ENCODE peak calls at places on chromosomes 6 and 20, in seven cellular contexts. S, U, I, B, V, R and D are unnamed samples.
A peak's percentile ranks its signal among the peaks of the same experiment; 100 is the strongest.

GRCh38 chr20:17570347-17571152 is 675 bp downstream of the DSTN start:
- DNase-seq in U (peak; percentile 68), R (peak; percentile 64), I (peak; percentile 34), V (peak; percentile 59), B (peak; percentile 77), S (no peak), D (peak; percentile 72)

GRCh38 chr6:127486934-127487333 is 27.7 kb upstream of the KIAA0408 start:
- DNase-seq in V (no peak), B (no peak), U (no peak), R (no peak), S (no peak), I (no peak), D (no peak)

GRCh38 chr6:44665143-44665542 is 277.6 kb downstream of the CDC5L start:
- DNase-seq in S (no peak), U (no peak), V (no peak), I (no peak), B (no peak), R (no peak), D (no peak)

GRCh38 chr6:41975276-41975675 is 33.7 kb upstream of the CCND3 start:
- DNase-seq in S (no peak), R (no peak), I (no peak), U (no peak), B (no peak), V (no peak), D (peak; percentile 5)

GRCh38 chr6:144248470-144249301 is 36.4 kb upstream of the UTRN start:
- DNase-seq in B (no peak), U (no peak), I (no peak), V (peak; percentile 96), R (no peak), S (no peak), D (no peak)

GRCh38 chr6:117557951-117558350 is 44.4 kb downstream of the GOPC start:
- DNase-seq in B (no peak), S (no peak), U (no peak), V (no peak), I (no peak), R (no peak), D (no peak)

GRCh38 chr6:6407061-6407723 is 86.7 kb upstream of the F13A1 start:
- DNase-seq in U (no peak), I (no peak), V (no peak), B (no peak), R (no peak), S (no peak), D (no peak)

GRCh38 chr6:165451845-165452244 is 142.4 kb upstream of the C6orf118 start:
- DNase-seq in B (no peak), V (peak; percentile 19), U (no peak), S (no peak), I (no peak), R (no peak), D (no peak)

GRCh38 chr20:20493701-20494100 is 125.8 kb downstream of the INSM1 start:
- DNase-seq in B (no peak), I (no peak), R (no peak), S (no peak), U (no peak), V (no peak), D (no peak)

GRCh38 chr20:59005523-59006166 is 1.4 kb downstream of the CTSZ start:
- DNase-seq in R (no peak), S (no peak), V (no peak), I (no peak), B (no peak), U (no peak), D (no peak)

GRCh38 chr6:32439139-32439538 is 548 bp upstream of the HLA-DRA start:
- DNase-seq in V (no peak), I (no peak), R (no peak), S (no peak), U (no peak), B (no peak), D (no peak)

GRCh38 chr6:3061501-3061941 is 6.8 kb upstream of the RIPK1 start:
- DNase-seq in R (no peak), S (no peak), U (no peak), V (peak; percentile 73), B (no peak), I (peak; percentile 88), D (no peak)

GRCh38 chr6:113855500-113856010 is 1.6 kb upstream of the MARCKS start:
- DNase-seq in B (no peak), U (peak; percentile 58), R (peak; percentile 62), V (peak; percentile 54), I (peak; percentile 27), S (no peak), D (peak; percentile 59)

GRCh38 chr6:133805876-133806275 is 83.0 kb upstream of the TCF21 start:
- DNase-seq in S (no peak), R (no peak), I (no peak), U (no peak), V (no peak), B (no peak), D (no peak)

GRCh38 chr6:113731528-113731927 is 125.6 kb upstream of the MARCKS start:
- DNase-seq in V (no peak), R (no peak), U (no peak), S (no peak), B (no peak), I (no peak), D (no peak)

GRCh38 chr6:105985816-105986632 is 100.1 kb upstream of the PRDM1 start:
- DNase-seq in V (no peak), U (peak; percentile 50), B (no peak), I (no peak), S (no peak), R (peak; percentile 64), D (no peak)

GRCh38 chr6:100462990-100463684 is 1.6 kb downstream of the SIM1 start:
- DNase-seq in B (no peak), S (no peak), R (no peak), U (no peak), I (no peak), V (no peak), D (no peak)

GRCh38 chr20:34709836-34710567 is 5.9 kb downstream of the TP53INP2 start:
- DNase-seq in S (no peak), R (no peak), V (peak; percentile 44), U (peak; percentile 55), B (peak; percentile 79), I (peak; percentile 67), D (no peak)

GRCh38 chr20:23331951-23332350 is 18.6 kb upstream of the NXT1 start:
- DNase-seq in I (peak; percentile 7), B (no peak), U (no peak), R (no peak), V (peak; percentile 40), S (no peak), D (no peak)

GRCh38 chr6:154370545-154370944 is 13.9 kb upstream of the IPCEF1 start:
- DNase-seq in U (no peak), R (no peak), I (peak; percentile 39), B (peak; percentile 20), S (no peak), V (peak; percentile 64), D (no peak)

GRCh38 chr20:50366270-50367103 is 143.7 kb upstream of the PTPN1 start:
- DNase-seq in R (no peak), I (peak; percentile 76), S (no peak), B (peak; percentile 94), V (peak; percentile 67), U (no peak), D (peak; percentile 93)

GRCh38 chr6:116280161-116280959 is 630 bp upstream of the TSPYL1 start:
- DNase-seq in V (peak; percentile 39), U (no peak), R (no peak), B (no peak), I (no peak), S (no peak), D (no peak)

GRCh38 chr6:116277124-116277523 is 2.6 kb downstream of the TSPYL1 start:
- DNase-seq in I (no peak), S (no peak), U (no peak), V (no peak), R (no peak), B (no peak), D (no peak)

GRCh38 chr6:116278478-116278822 is 1.3 kb downstream of the TSPYL1 start:
- DNase-seq in V (no peak), S (no peak), U (no peak), R (no peak), I (no peak), B (no peak), D (no peak)

GRCh38 chr6:116279232-116280160 is at the start of gene TSPYL1:
- DNase-seq in S (no peak), I (peak; percentile 97), R (peak; percentile 95), B (peak; percentile 98), V (peak; percentile 98), U (peak; percentile 98), D (peak; percentile 99)

GRCh38 chr6:116278853-116279231 is 888 bp downstream of the TSPYL1 start:
- DNase-seq in I (peak; percentile 35), R (no peak), S (no peak), U (peak; percentile 69), B (peak; percentile 73), V (peak; percentile 59), D (no peak)
- H3K4me3 ChIP-seq in I (peak overlapping the region; percentile 63), R (peak overlapping the region; percentile 100), S (peak overlapping the region; percentile 73), U (peak overlapping the region; percentile 77), B (peak overlapping the region; percentile 89), V (peak overlapping the region; percentile 92), D (peak overlapping the region; percentile 81)

GRCh38 chr20:62989201-62989601 is 17.6 kb downstream of the BHLHE23 start:
- DNase-seq in V (no peak), S (no peak), B (no peak), R (no peak), U (no peak), I (no peak), D (no peak)
- H3K4me3 ChIP-seq in V (no peak overlapping the region), S (no peak overlapping the region), B (no peak overlapping the region), R (no peak overlapping the region), U (no peak overlapping the region), I (no peak overlapping the region), D (peak overlapping the region; percentile 21)

GRCh38 chr20:35883341-35883777 is 70.9 kb downstream of the SCAND1 start:
- DNase-seq in S (no peak), U (no peak), R (no peak), I (no peak), B (no peak), V (no peak), D (no peak)
- H3K4me3 ChIP-seq in S (no peak overlapping the region), U (no peak overlapping the region), R (no peak overlapping the region), I (no peak overlapping the region), B (no peak overlapping the region), V (no peak overlapping the region), D (no peak overlapping the region)

DNA sequence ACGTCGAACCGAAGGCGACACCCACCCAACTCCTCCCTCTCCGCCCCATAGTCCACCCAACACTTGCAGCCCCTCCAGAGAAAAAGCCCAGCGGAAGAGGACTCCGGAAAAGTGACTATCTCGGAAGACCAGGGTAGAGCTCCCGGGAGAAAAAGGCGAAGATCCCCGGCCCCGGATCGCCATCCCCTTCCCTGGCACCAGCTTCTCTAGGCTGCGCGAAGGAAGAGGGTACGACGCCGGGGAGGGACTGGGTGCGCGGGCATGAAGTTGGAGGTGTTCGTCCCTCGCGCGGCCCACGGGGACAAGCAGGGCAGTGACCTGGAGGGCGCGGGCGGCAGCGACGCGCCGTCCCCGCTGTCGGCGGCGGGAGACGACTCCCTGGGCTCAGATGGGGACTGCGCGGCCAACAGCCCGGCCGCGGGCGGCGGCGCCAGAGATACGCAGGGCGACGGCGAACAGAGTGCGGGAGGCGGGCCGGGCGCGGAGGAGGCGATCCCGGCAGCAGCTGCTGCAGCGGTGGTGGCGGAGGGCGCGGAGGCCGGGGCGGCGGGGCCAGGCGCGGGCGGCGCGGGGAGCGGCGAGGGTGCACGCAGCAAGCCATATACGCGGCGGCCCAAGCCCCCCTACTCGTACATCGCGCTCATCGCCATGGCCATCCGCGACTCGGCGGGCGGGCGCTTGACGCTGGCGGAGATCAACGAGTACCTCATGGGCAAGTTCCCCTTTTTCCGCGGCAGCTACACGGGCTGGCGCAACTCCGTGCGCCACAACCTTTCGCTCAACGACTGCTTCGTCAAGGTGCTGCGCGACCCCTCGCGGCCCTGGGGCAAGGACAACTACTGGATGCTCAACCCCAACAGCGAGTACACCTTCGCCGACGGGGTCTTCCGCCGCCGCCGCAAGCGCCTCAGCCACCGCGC is 806 bp downstream of the FOXQ1 start:
- DNase-seq in R (peak; percentile 79), S (no peak), I (peak; percentile 53), V (no peak), B (peak; percentile 37), U (no peak), D (no peak)
- H3K4me3 ChIP-seq in R (peak overlapping the region; percentile 37), S (peak overlapping the region; percentile 43), I (peak overlapping the region; percentile 90), V (peak overlapping the region; percentile 53), B (peak overlapping the region; percentile 11), U (no peak overlapping the region), D (peak overlapping the region; percentile 12)